ENCODE peak calls at places on chromosomes 6 and 20, in four cellular contexts. U is CD4-positive, alpha-beta T cell; X is HTR-8/SVneo; A is NCI-H460. D is an unnamed sample.

GRCh38 chr6:140541288-140541687 is 1166.8 kb upstream of the CITED2 start:
- DNase-seq in U (no peak), A (no peak), X (no peak), D (no peak)

GRCh38 chr6:49327005-49327404 is 136.0 kb downstream of the MMUT start:
- DNase-seq in X (no peak), U (no peak), A (no peak), D (no peak)

GRCh38 chr20:63750807-63751470 is 11.4 kb downstream of the SLC2A4RG start:
- DNase-seq in X (no peak), A (no peak), U (peak), D (peak)

GRCh38 chr6:135258970-135259369 is 77.9 kb downstream of the MYB start:
- DNase-seq in U (no peak), A (no peak), X (no peak), D (no peak)

GRCh38 chr6:23213651-23214050 is 644.3 kb downstream of the HDGFL1 start:
- DNase-seq in X (no peak), A (no peak), U (no peak), D (no peak)

GRCh38 chr6:162151050-162151658 is 576.4 kb downstream of the PRKN start:
- DNase-seq in X (no peak), A (no peak), U (no peak), D (no peak)

GRCh38 chr6:85449388-85449817 is 480 bp upstream of the NT5E start:
- DNase-seq in A (no peak), U (no peak), X (peak), D (peak)

GRCh38 chr6:161437851-161438250 is 164.0 kb upstream of the AGPAT4 start:
- DNase-seq in A (no peak), U (no peak), X (no peak), D (no peak)

GRCh38 chr6:42333622-42334021 is 116.0 kb upstream of the MRPS10 start:
- DNase-seq in X (no peak), U (no peak), A (no peak), D (no peak)

GRCh38 chr20:1353956-1354355 is 25.0 kb upstream of the SDCBP2 start:
- DNase-seq in U (no peak), A (no peak), X (no peak), D (no peak)

GRCh38 chr20:33733654-33734576 is 2.1 kb downstream of the ZNF341 start:
- DNase-seq in U (no peak), X (peak), A (peak), D (no peak)

GRCh38 chr6:52539607-52540006 is 37.3 kb downstream of the TRAM2 start:
- DNase-seq in U (no peak), X (no peak), A (no peak), D (no peak)

GRCh38 chr6:111591370-111591900 is 14.2 kb downstream of the TRAF3IP2 start:
- DNase-seq in A (peak), X (peak), U (no peak), D (no peak)

GRCh38 chr20:63314015-63314471 is 21.1 kb downstream of the COL20A1 start:
- DNase-seq in X (no peak), A (no peak), U (no peak), D (no peak)

GRCh38 chr6:153595903-153596302 is 443.1 kb upstream of the OPRM1 start:
- DNase-seq in A (no peak), X (peak), U (no peak), D (no peak)

GRCh38 chr6:151627689-151628444 is 134.1 kb downstream of the CCDC170 start:
- DNase-seq in X (no peak), U (no peak), A (peak), D (no peak)

GRCh38 chr20:48682529-48683385 is 145.0 kb downstream of the PREX1 start:
- DNase-seq in A (no peak), X (peak), U (no peak), D (no peak)

GRCh38 chr6:19812512-19813119 is 24.6 kb upstream of the ID4 start:
- DNase-seq in X (peak), A (peak), U (no peak), D (no peak)

GRCh38 chr6:51301969-51302368 is 483.3 kb downstream of the TFAP2B start:
- DNase-seq in A (no peak), X (no peak), U (no peak), D (no peak)

GRCh38 chr6:14732845-14733757 is 512.8 kb upstream of the JARID2 start:
- DNase-seq in A (no peak), U (peak), X (peak), D (no peak)

GRCh38 chr6:16760536-16761468 is at the start of gene ATXN1:
- DNase-seq in X (no peak), U (peak), A (no peak), D (peak)

GRCh38 chr6:128487746-128488145 is 32.7 kb downstream of the PTPRK start:
- DNase-seq in X (no peak), A (no peak), U (no peak), D (no peak)

GRCh38 chr6:119333707-119334295 is 15.8 kb downstream of the MAN1A1 start:
- DNase-seq in X (no peak), U (no peak), A (no peak), D (no peak)

GRCh38 chr6:149545258-149545753 is 537 bp downstream of the PPIL4 start:
- DNase-seq in U (peak), X (no peak), A (no peak), D (peak)

GRCh38 chr20:61662946-61663460 is 402.7 kb downstream of the TAF4 start:
- DNase-seq in A (no peak), X (no peak), U (no peak), D (no peak)

GRCh38 chr20:57475388-57476072 is 49.4 kb downstream of the CTCFL start:
- DNase-seq in A (no peak), X (no peak), U (peak), D (no peak)

GRCh38 chr6:11744753-11745152 is 33.9 kb downstream of the ADTRP start:
- DNase-seq in X (no peak), U (no peak), A (no peak), D (no peak)